ENCODE peak calls at places on chromosomes 7 and 10, in seven cellular contexts. S, O, P, D, E, R and A are unnamed samples.

GRCh38 chr7:149559711-149560110 is 62.1 kb upstream of the ZNF746 start:
- DNase-seq in S (no peak), R (no peak), O (no peak), D (no peak), P (no peak), E (no peak), A (no peak)

GRCh38 chr7:84258628-84259027 is 64.0 kb upstream of the SEMA3A start:
- DNase-seq in D (no peak), P (no peak), R (no peak), E (no peak), O (no peak), S (no peak), A (no peak)

GRCh38 chr10:89332718-89333281 is 5.0 kb downstream of the IFIT3 start:
- DNase-seq in S (peak), E (no peak), R (no peak), P (no peak), O (no peak), D (no peak), A (no peak)

GRCh38 chr7:114047889-114048288 is 129.1 kb upstream of the PPP1R3A start:
- DNase-seq in D (no peak), P (no peak), S (no peak), R (no peak), E (no peak), O (no peak), A (no peak)

GRCh38 chr10:36515313-36515712 is 610.1 kb upstream of the ANKRD30A start:
- DNase-seq in D (no peak), E (no peak), R (no peak), P (peak), S (no peak), O (no peak), A (no peak)

GRCh38 chr10:121975295-121976086 is 474 bp upstream of the NSMCE4A start:
- DNase-seq in R (no peak), P (peak), S (no peak), E (no peak), D (peak), O (no peak), A (no peak)

GRCh38 chr10:49398000-49398861 is 2.3 kb upstream of the DRGX start:
- DNase-seq in E (no peak), S (no peak), P (peak), R (peak), O (no peak), D (peak), A (no peak)

GRCh38 chr7:143980746-143981510 is 19.2 kb upstream of the OR6B1 start:
- DNase-seq in D (no peak), E (no peak), O (no peak), P (no peak), R (no peak), S (no peak), A (no peak)

GRCh38 chr10:26486304-26486703 is 48.2 kb downstream of the APBB1IP start:
- DNase-seq in S (no peak), O (no peak), P (no peak), R (no peak), D (no peak), E (peak), A (no peak)

GRCh38 chr10:48762104-48763042 is 77.7 kb downstream of the WDFY4 start:
- DNase-seq in S (no peak), O (no peak), P (no peak), E (no peak), R (no peak), D (no peak), A (no peak)

GRCh38 chr7:128056901-128057300 is 25.7 kb upstream of the LRRC4 start:
- DNase-seq in R (no peak), P (no peak), S (no peak), O (no peak), E (no peak), D (no peak), A (no peak)

GRCh38 chr7:74430961-74431466 is 22.7 kb upstream of the GTF2IRD1 start:
- DNase-seq in E (no peak), D (no peak), O (no peak), S (no peak), R (no peak), P (no peak), A (no peak)

GRCh38 chr10:3077940-3078630 is 10.7 kb downstream of the PFKP start:
- DNase-seq in R (no peak), D (no peak), E (no peak), P (no peak), S (no peak), O (no peak), A (no peak)

GRCh38 chr7:55532150-55532917 is 40.0 kb downstream of the VOPP1 start:
- DNase-seq in R (no peak), P (no peak), D (no peak), S (peak), E (no peak), O (no peak), A (no peak)

GRCh38 chr7:142513221-142513955 is 235.9 kb upstream of the PRSS1 start:
- DNase-seq in P (no peak), S (no peak), D (no peak), E (no peak), O (no peak), R (no peak), A (no peak)

GRCh38 chr7:1541431-1542162 is 11.1 kb downstream of the MAFK start:
- DNase-seq in R (no peak), P (no peak), O (no peak), E (no peak), S (no peak), D (no peak), A (no peak)

GRCh38 chr7:105353752-105354328 is 34.9 kb downstream of the SRPK2 start:
- DNase-seq in D (no peak), O (no peak), P (no peak), R (peak), S (no peak), E (no peak), A (no peak)

GRCh38 chr10:43070121-43071085 is 6.5 kb upstream of the RET start:
- DNase-seq in E (no peak), P (no peak), D (no peak), S (no peak), R (no peak), O (no peak), A (no peak)

GRCh38 chr7:64997927-64998391 is 7.1 kb upstream of the ZNF117 start:
- DNase-seq in S (no peak), P (no peak), D (no peak), R (no peak), O (no peak), E (no peak), A (no peak)

GRCh38 chr7:111914287-111914686 is 291.9 kb downstream of the DOCK4 start:
- DNase-seq in R (no peak), D (no peak), S (no peak), E (no peak), O (no peak), P (no peak), A (no peak)

GRCh38 chr7:1079546-1079945 is 8.4 kb upstream of the GPER1 start:
- DNase-seq in O (no peak), E (no peak), P (no peak), R (no peak), D (no peak), S (no peak), A (no peak)

GRCh38 chr7:13508586-13508985 is 480.9 kb downstream of the ETV1 start:
- DNase-seq in R (no peak), D (no peak), P (no peak), S (no peak), E (no peak), O (no peak), A (no peak)

GRCh38 chr10:22711373-22711772 is 3.0 kb downstream of the PIP4K2A start:
- DNase-seq in D (no peak), P (no peak), E (no peak), R (no peak), O (no peak), S (no peak), A (no peak)

GRCh38 chr10:22713853-22714523 is 390 bp downstream of the PIP4K2A start:
- DNase-seq in O (no peak), R (no peak), S (no peak), P (no peak), E (no peak), D (peak), A (no peak)

GRCh38 chr10:22712246-22712958 is 2.0 kb downstream of the PIP4K2A start:
- DNase-seq in D (no peak), P (no peak), R (no peak), O (no peak), E (no peak), S (no peak), A (no peak)

GRCh38 chr10:22714524-22715289 is at the start of gene PIP4K2A:
- DNase-seq in D (peak), O (peak), S (no peak), E (no peak), P (peak), R (peak), A (peak)

DNA sequence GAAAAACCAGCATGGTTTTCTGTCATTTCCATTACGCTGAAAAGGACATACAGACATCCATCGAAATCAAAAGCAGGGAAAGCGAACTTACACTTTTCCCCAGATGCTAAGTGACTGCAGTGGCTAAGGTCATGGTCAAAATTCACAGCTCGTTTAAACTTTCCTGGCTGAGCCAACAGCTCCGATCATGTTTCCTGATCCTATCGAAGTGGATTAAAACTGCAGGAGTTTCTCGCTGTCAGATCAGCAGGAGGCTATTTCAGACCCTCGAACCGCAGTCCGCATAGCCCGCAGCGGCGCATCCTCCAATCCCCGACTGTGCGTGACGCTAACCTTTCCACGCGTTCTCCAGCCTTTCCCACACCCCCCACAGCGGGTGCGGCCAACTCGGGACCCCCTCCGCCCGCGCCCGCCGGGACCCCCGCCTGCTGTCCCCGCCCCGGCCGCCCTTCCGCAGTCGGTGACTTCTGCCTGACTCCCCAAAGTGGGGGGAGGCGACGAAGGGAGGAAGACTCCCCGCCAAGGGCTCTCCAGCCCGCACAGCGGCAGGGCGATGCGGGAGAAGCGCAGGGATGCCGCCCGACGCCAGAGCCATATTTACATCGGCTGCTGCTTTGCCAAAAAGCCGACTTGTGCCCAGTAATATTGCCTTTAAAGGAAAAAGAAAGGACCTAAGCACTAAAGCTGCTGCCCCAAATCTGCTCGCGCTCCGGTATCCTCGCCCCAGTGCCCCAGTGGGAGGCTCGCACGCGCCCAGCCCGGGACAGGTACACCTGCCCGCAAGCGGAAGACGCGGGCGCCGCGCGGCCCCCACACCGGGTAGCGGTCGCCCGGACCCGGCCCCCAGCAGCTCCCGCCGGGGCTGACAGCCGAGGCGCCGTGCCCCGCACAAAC is 1.2 kb downstream of the PIP4K2A start:
- DNase-seq in R (peak), D (peak), O (no peak), P (peak), S (no peak), E (no peak), A (peak)
- TF ChIP-seq JUND in R (no peak), D (no peak), O (no peak), P (no peak), S (no peak), E (no peak), A (no peak)

DNA sequence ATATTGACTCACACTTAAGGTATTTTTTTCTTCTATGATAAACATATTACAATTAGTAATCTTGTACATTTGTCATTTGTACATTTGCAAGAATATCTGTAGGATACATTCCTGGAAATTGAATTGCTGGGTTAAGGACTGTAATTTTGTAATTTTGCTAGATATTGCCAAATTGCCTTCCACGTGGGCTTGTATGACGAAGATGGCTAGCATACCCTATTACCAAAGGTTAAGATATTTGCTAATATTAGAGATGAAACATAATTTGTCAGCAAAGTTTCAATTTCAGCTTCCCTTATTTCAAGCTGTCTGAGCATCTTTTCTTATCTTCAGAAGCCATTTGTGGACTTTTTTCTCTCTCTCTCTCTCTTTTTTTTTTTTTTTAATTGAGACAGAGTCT is 1.0 kb upstream of the LYZL2 start:
- DNase-seq in S (no peak), R (no peak), P (no peak), O (no peak), D (no peak), E (no peak), A (no peak)
- TF ChIP-seq JUND in S (no peak), R (no peak), P (no peak), O (no peak), D (no peak), E (no peak), A (no peak)

GRCh38 chr10:46229144-46229563 is 57.6 kb upstream of the ANTXRL start:
- DNase-seq in P (peak), D (no peak), S (no peak), R (peak), O (no peak), E (no peak), A (peak)
- TF ChIP-seq JUND in P (no peak), D (no peak), S (no peak), R (no peak), O (no peak), E (no peak), A (no peak)

DNA sequence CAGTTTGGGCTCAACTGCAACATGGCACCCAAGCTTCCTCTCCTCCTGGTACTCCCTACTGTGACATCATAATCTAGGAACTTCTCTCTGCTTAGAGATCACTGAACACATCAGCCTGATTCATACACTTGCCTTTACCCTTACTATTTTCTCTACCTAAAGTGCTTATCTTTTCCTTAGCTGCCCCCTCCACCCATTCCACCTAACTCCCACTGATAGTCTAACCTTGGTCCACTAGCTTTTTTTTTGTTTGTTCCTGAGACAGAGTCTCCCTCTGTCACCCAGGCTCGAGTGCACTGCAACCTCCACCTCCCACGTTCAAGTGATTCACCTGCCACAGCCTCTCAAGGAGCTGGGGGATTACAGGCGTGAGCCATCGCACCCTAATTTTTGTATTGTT is 15.9 kb downstream of the CUL2 start:
- DNase-seq in E (no peak), D (no peak), O (no peak), P (no peak), S (no peak), R (no peak), A (no peak)
- TF ChIP-seq JUND in E (no peak), D (no peak), O (no peak), P (no peak), S (no peak), R (no peak), A (no peak)